ENCODE peak calls at places on chromosomes 16 and 17, in ten cellular contexts. A is NCI-H146; L is substantia nigra; Q is non-pigmented ciliary epithelial cell; C is NCI-H510A; J is left ventricle myocardium inferior; M is progenitor cell of endocrine pancreas; U is activated CD8-positive, alpha-beta memory T cell treated with anti-CD3 and anti-CD28 coated beads for 4 hours; F is GM23248; X is neural progenitor cell. V is an unnamed sample.

GRCh38 chr16:64808474-64808873 is 313.4 kb downstream of the CDH11 start:
- DNase-seq in A (no peak), L (no peak), Q (no peak), C (no peak), J (no peak), M (no peak), U (no peak), F (no peak), X (no peak), V (no peak)

GRCh38 chr17:18139949-18140348 is 31.4 kb downstream of the MYO15A start:
- DNase-seq in A (no peak), L (no peak), Q (no peak), C (no peak), J (no peak), M (no peak), U (no peak), F (peak; percentile 56), X (peak; percentile 32), V (no peak)

GRCh38 chr17:332023-332422 is 20.6 kb downstream of the RPH3AL start:
- DNase-seq in A (no peak), L (no peak), Q (no peak), C (no peak), J (no peak), M (no peak), U (no peak), F (no peak), X (no peak), V (no peak)

GRCh38 chr17:68950725-68951124 is 4.5 kb downstream of the ABCA8 start:
- DNase-seq in A (no peak), L (no peak), Q (no peak), C (no peak), J (no peak), M (no peak), U (no peak), F (no peak), X (no peak), V (no peak)

GRCh38 chr16:55116165-55116894 is 185.7 kb downstream of the IRX5 start:
- DNase-seq in A (no peak), L (no peak), Q (no peak), C (no peak), J (no peak), M (no peak), U (no peak), F (peak; percentile 94), X (no peak), V (no peak)

GRCh38 chr16:15739940-15740339 is 89.9 kb downstream of the NDE1 start:
- DNase-seq in A (no peak), L (no peak), Q (no peak), C (no peak), J (no peak), M (no peak), U (no peak), F (no peak), X (no peak), V (no peak)

GRCh38 chr17:75238684-75239191 is 22.7 kb downstream of the GGA3 start:
- DNase-seq in A (peak; percentile 47), L (peak; percentile 33), Q (peak; percentile 17), C (peak; percentile 14), J (no peak), M (peak; percentile 34), U (no peak), F (peak; percentile 81), X (peak; percentile 80), V (peak; percentile 43)

GRCh38 chr17:35890774-35891155 is 10.6 kb upstream of the CCL5 start:
- DNase-seq in A (peak; percentile 29), L (no peak), Q (no peak), C (peak; percentile 49), J (no peak), M (no peak), U (peak; percentile 48), F (no peak), X (peak; percentile 7), V (peak; percentile 39)

GRCh38 chr16:73601911-73602310 is 554.0 kb upstream of the ZFHX3 start:
- DNase-seq in A (no peak), L (no peak), Q (no peak), C (no peak), J (no peak), M (no peak), U (no peak), F (no peak), X (no peak), V (no peak)

GRCh38 chr16:72284042-72284789 is 112.3 kb upstream of the PMFBP1 start:
- DNase-seq in A (no peak), L (no peak), Q (no peak), C (no peak), J (no peak), M (no peak), U (no peak), F (no peak), X (no peak), V (no peak)

GRCh38 chr17:51118330-51119195 is 2.1 kb downstream of the SPAG9 start:
- DNase-seq in A (peak; percentile 95), L (no peak), Q (no peak), C (peak; percentile 75), J (no peak), M (no peak), U (no peak), F (peak; percentile 14), X (no peak), V (no peak)

GRCh38 chr16:28321700-28322411 is 29.5 kb downstream of the SBK1 start:
- DNase-seq in A (no peak), L (no peak), Q (no peak), C (no peak), J (no peak), M (no peak), U (no peak), F (peak; percentile 63), X (peak; percentile 52), V (no peak)

GRCh38 chr17:37179893-37180292 is 195.9 kb upstream of the C17orf78 start:
- DNase-seq in A (no peak), L (no peak), Q (peak; percentile 57), C (no peak), J (no peak), M (no peak), U (no peak), F (peak; percentile 78), X (no peak), V (no peak)

GRCh38 chr16:10136916-10137315 is 45.3 kb downstream of the GRIN2A start:
- DNase-seq in A (no peak), L (no peak), Q (no peak), C (no peak), J (no peak), M (no peak), U (no peak), F (no peak), X (peak; percentile 50), V (no peak)

GRCh38 chr16:67713647-67714273 is 5.4 kb downstream of the GFOD2 start:
- DNase-seq in A (no peak), L (no peak), Q (no peak), C (no peak), J (no peak), M (no peak), U (no peak), F (no peak), X (no peak), V (no peak)

GRCh38 chr16:22843122-22843521 is 29.2 kb downstream of the HS3ST2 start:
- DNase-seq in A (no peak), L (no peak), Q (no peak), C (no peak), J (no peak), M (no peak), U (no peak), F (no peak), X (no peak), V (no peak)

GRCh38 chr16:1078579-1079021 is 6.1 kb downstream of the SSTR5 start:
- DNase-seq in A (peak; percentile 26), L (no peak), Q (peak; percentile 15), C (no peak), J (no peak), M (no peak), U (no peak), F (peak; percentile 45), X (no peak), V (no peak)

GRCh38 chr17:48542114-48542955 is 2.6 kb downstream of the HOXB2 start:
- DNase-seq in A (peak; percentile 23), L (no peak), Q (no peak), C (no peak), J (no peak), M (no peak), U (no peak), F (peak; percentile 63), X (peak; percentile 39), V (no peak)

GRCh38 chr17:56690441-56691291 is 97.2 kb downstream of the NOG start:
- DNase-seq in A (no peak), L (no peak), Q (no peak), C (no peak), J (no peak), M (no peak), U (no peak), F (peak; percentile 51), X (no peak), V (no peak)